ENCODE peak calls at places on chromosomes 7 and 10, in four cellular contexts. T, X, O and Z are unnamed samples.
A peak's percentile ranks its signal among the peaks of the same experiment; 100 is the strongest.

GRCh38 chr7:27141591-27142561 is 1.6 kb downstream of the HOXA5 start:
- DNase-seq in T (peak; percentile 68), X (no peak), O (no peak), Z (no peak)

GRCh38 chr10:102408728-102409603 is 9.6 kb downstream of the PSD start:
- DNase-seq in T (peak; percentile 82), X (peak; percentile 44), O (no peak), Z (no peak)

GRCh38 chr7:45597286-45597984 is 23.3 kb downstream of the ADCY1 start:
- DNase-seq in T (no peak), X (no peak), O (no peak), Z (no peak)

GRCh38 chr7:158821173-158822021 is 7.9 kb downstream of the ESYT2 start:
- DNase-seq in T (no peak), X (peak; percentile 75), O (peak; percentile 72), Z (no peak)

GRCh38 chr7:67512481-67512880 is 515.8 kb downstream of the TYW1 start:
- DNase-seq in T (no peak), X (no peak), O (no peak), Z (no peak)

GRCh38 chr7:892648-893593 is 16.6 kb downstream of the GET4 start:
- DNase-seq in T (peak; percentile 68), X (no peak), O (no peak), Z (no peak)

GRCh38 chr7:155358948-155359712 is 61.5 kb downstream of the INSIG1 start:
- DNase-seq in T (peak; percentile 53), X (no peak), O (no peak), Z (no peak)

GRCh38 chr7:144720139-144720538 is 115.7 kb downstream of the TPK1 start:
- DNase-seq in T (no peak), X (no peak), O (peak; percentile 14), Z (peak; percentile 29)

GRCh38 chr10:131166486-131166885 is 145.0 kb downstream of the TCERG1L start:
- DNase-seq in T (peak; percentile 43), X (no peak), O (no peak), Z (no peak)

GRCh38 chr10:61662794-61663259 is at the start of gene CABCOCO1:
- DNase-seq in T (peak; percentile 80), X (peak; percentile 32), O (no peak), Z (no peak)

GRCh38 chr10:78944658-78945333 is 124.0 kb upstream of the ZMIZ1 start:
- DNase-seq in T (no peak), X (peak; percentile 98), O (peak; percentile 76), Z (peak; percentile 52)

GRCh38 chr10:5508161-5508604 is 8.8 kb upstream of the CALML5 start:
- DNase-seq in T (no peak), X (no peak), O (no peak), Z (no peak)

GRCh38 chr7:74501298-74501697 is 47.6 kb downstream of the GTF2IRD1 start:
- DNase-seq in T (no peak), X (no peak), O (no peak), Z (no peak)

GRCh38 chr10:47365561-47365960 is 17.4 kb downstream of the RBP3 start:
- DNase-seq in T (no peak), X (no peak), O (no peak), Z (no peak)

GRCh38 chr7:64098-64521 is 128.3 kb upstream of the FAM20C start:
- DNase-seq in T (peak; percentile 62), X (peak; percentile 74), O (no peak), Z (peak; percentile 45)

GRCh38 chr7:148972360-148972759 is 55.9 kb downstream of the PDIA4 start:
- DNase-seq in T (peak; percentile 29), X (no peak), O (no peak), Z (no peak)

GRCh38 chr7:150986099-150986512 is 4.7 kb upstream of the NOS3 start:
- DNase-seq in T (no peak), X (peak; percentile 48), O (no peak), Z (no peak)

GRCh38 chr7:143205560-143206293 is 16.1 kb upstream of the TAS2R40 start:
- DNase-seq in T (no peak), X (no peak), O (no peak), Z (no peak)

GRCh38 chr10:102776779-102777417 is 33.1 kb downstream of the WBP1L start:
- DNase-seq in T (no peak), X (peak; percentile 98), O (peak; percentile 90), Z (peak; percentile 98)

GRCh38 chr10:103637855-103638561 is 144.5 kb downstream of the NEURL1 start:
- DNase-seq in T (no peak), X (peak; percentile 92), O (no peak), Z (no peak)

GRCh38 chr7:23346316-23346715 is 47.2 kb downstream of the MALSU1 start:
- DNase-seq in T (no peak), X (no peak), O (no peak), Z (no peak)

GRCh38 chr10:121077331-121077730 is 226.2 kb downstream of the WDR11 start:
- DNase-seq in T (no peak), X (no peak), O (no peak), Z (no peak)

GRCh38 chr10:123562811-123563580 is 103.2 kb upstream of the GPR26 start:
- DNase-seq in T (no peak), X (no peak), O (no peak), Z (no peak)

GRCh38 chr7:73549176-73549575 is 8.3 kb downstream of the BCL7B start:
- DNase-seq in T (no peak), X (no peak), O (no peak), Z (no peak)

GRCh38 chr7:117951285-117951684 is 78.0 kb upstream of the CTTNBP2 start:
- DNase-seq in T (no peak), X (no peak), O (no peak), Z (no peak)

GRCh38 chr10:69438531-69439349 is 12.5 kb upstream of the TSPAN15 start:
- DNase-seq in T (peak; percentile 27), X (peak; percentile 16), O (no peak), Z (no peak)

GRCh38 chr7:34247468-34247867 is 342.1 kb downstream of the BMPER start:
- DNase-seq in T (no peak), X (peak; percentile 33), O (no peak), Z (peak; percentile 21)

DNA sequence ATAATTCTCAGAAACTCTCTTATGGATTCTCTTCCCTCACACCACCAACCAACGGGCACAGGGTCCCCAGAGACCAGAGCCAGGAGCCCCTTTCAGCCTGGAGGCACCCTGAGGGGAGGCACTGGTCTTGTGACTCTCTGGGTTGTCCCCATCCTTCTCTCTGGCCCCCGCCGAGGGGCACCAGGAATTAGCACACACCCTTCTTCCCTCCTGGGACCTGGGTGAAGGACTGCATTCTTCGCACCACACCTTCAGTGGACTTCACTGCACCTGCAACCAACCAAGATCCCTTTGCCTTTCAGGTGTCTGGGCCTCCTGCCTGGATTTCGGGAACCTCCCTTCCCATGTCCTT is 22.1 kb downstream of the PLAC9 start:
- DNase-seq in T (peak; percentile 49), X (no peak), O (no peak), Z (no peak)
- H3K4me3 ChIP-seq in T (no peak overlapping the region), X (no peak overlapping the region), O (no peak overlapping the region), Z (no peak overlapping the region)

GRCh38 chr10:63268139-63268797 is 135.1 kb downstream of the NRBF2 start:
- DNase-seq in T (no peak), X (peak; percentile 26), O (no peak), Z (no peak)

GRCh38 chr10:63265646-63266207 is 132.6 kb downstream of the NRBF2 start:
- DNase-seq in T (no peak), X (no peak), O (no peak), Z (no peak)

GRCh38 chr10:63267414-63268138 is 134.4 kb downstream of the NRBF2 start:
- DNase-seq in T (no peak), X (peak; percentile 94), O (peak; percentile 70), Z (no peak)

GRCh38 chr10:63266337-63267327 is 133.5 kb downstream of the NRBF2 start:
- DNase-seq in T (no peak), X (no peak), O (no peak), Z (no peak)

GRCh38 chr10:63268798-63269503 is 135.8 kb downstream of the NRBF2 start:
- DNase-seq in T (peak; percentile 87), X (peak; percentile 97), O (peak; percentile 93), Z (peak; percentile 95)
- TF ChIP-seq CTCF in T (peak; percentile 77), X (peak; percentile 17), O (peak; percentile 12), Z (peak; percentile 14)

GRCh38 chr10:30812018-30812851 is 182.7 kb upstream of the LYZL2 start:
- DNase-seq in T (peak; percentile 64), X (peak; percentile 95), O (peak; percentile 83), Z (peak; percentile 43)
- H3K4me3 ChIP-seq in T (no peak overlapping the region), X (no peak overlapping the region), O (no peak overlapping the region), Z (no peak overlapping the region)

GRCh38 chr10:27746364-27747095 is 911 bp upstream of the MKX start:
- DNase-seq in T (no peak), X (no peak), O (no peak), Z (no peak)

GRCh38 chr10:27745380-27745718 is 270 bp downstream of the MKX start:
- DNase-seq in T (peak; percentile 74), X (no peak), O (no peak), Z (no peak)

GRCh38 chr10:27747096-27747451 is 1.5 kb upstream of the MKX start:
- DNase-seq in T (no peak), X (peak; percentile 5), O (no peak), Z (no peak)

GRCh38 chr10:27744478-27745379 is 890 bp downstream of the MKX start:
- DNase-seq in T (peak; percentile 76), X (peak; percentile 26), O (no peak), Z (no peak)

DNA sequence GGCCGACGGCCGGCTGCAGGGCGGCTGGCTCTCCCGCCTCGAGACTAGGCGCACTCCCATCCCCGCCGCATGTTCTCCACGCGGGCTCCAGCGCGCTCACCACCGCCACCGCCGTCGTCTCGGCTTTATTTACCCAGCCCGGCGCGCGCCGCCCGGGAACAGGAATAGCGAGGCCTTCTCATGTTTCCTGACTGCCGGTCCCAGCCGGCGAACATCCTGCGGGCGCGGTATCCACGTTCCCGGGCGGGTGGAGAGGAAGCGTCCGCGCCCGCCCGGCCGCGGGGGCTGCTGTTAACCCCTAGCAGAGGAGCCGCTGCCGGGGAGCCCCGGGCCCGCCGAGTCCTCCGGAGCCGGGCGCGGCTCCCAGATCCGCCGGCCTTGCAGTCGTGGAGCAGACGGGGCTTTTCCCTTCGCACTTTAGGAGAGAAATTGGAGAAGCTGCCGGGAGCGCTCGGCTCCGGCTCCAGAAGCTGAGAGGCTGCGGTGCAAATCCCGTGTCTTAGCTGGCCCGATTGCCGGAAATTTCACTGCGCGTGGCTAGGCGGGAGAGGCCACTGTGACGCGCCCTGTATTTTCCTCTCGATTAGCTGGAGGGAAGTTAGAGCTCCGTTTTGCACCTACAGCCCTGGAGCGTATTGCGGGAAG is at the start of gene MKX:
- DNase-seq in T (no peak), X (peak; percentile 44), O (no peak), Z (no peak)
- TF ChIP-seq CTCF in T (no peak), X (no peak), O (no peak), Z (no peak)